ENCODE peak calls at places on chromosomes 11 and 22, in six cellular contexts. One of them, this sample, is unnamed.

GRCh38 chr22:30182365-30182764 is 64.2 kb downstream of the LIF start:
- DNase-seq in esophagus muscularis mucosa: no peak
- DNase-seq in HFFc6: no peak
- DNase-seq in heart left ventricle: no peak
- DNase-seq in dorsolateral prefrontal cortex: no peak
- DNase-seq in esophagus squamous epithelium: no peak
- DNase-seq in this sample: no peak

GRCh38 chr22:49137216-49137840 is 690.3 kb downstream of the BRD1 start:
- DNase-seq in esophagus muscularis mucosa: no peak
- DNase-seq in HFFc6: no peak
- DNase-seq in dorsolateral prefrontal cortex: no peak
- DNase-seq in heart left ventricle: peak
- DNase-seq in esophagus squamous epithelium: no peak
- DNase-seq in this sample: no peak

GRCh38 chr11:10459029-10459970 is 4.2 kb downstream of the AMPD3 start:
- DNase-seq in esophagus squamous epithelium: no peak
- DNase-seq in heart left ventricle: no peak
- DNase-seq in dorsolateral prefrontal cortex: no peak
- DNase-seq in esophagus muscularis mucosa: peak
- DNase-seq in HFFc6: no peak
- DNase-seq in this sample: no peak

GRCh38 chr11:97772696-97773095 is 1248.1 kb upstream of the CNTN5 start:
- DNase-seq in dorsolateral prefrontal cortex: no peak
- DNase-seq in esophagus muscularis mucosa: no peak
- DNase-seq in heart left ventricle: no peak
- DNase-seq in HFFc6: no peak
- DNase-seq in esophagus squamous epithelium: no peak
- DNase-seq in this sample: no peak

GRCh38 chr22:29786026-29786425 is 18.9 kb downstream of the UQCR10 start:
- DNase-seq in esophagus squamous epithelium: no peak
- DNase-seq in esophagus muscularis mucosa: no peak
- DNase-seq in dorsolateral prefrontal cortex: no peak
- DNase-seq in heart left ventricle: no peak
- DNase-seq in HFFc6: no peak
- DNase-seq in this sample: no peak

GRCh38 chr22:45597460-45598192 is 74.0 kb upstream of the ATXN10 start:
- DNase-seq in heart left ventricle: no peak
- DNase-seq in esophagus muscularis mucosa: no peak
- DNase-seq in HFFc6: no peak
- DNase-seq in esophagus squamous epithelium: no peak
- DNase-seq in dorsolateral prefrontal cortex: no peak
- DNase-seq in this sample: no peak

GRCh38 chr22:17370036-17370765 is 941 bp downstream of the CECR2 start:
- DNase-seq in dorsolateral prefrontal cortex: peak
- DNase-seq in esophagus squamous epithelium: no peak
- DNase-seq in heart left ventricle: peak
- DNase-seq in esophagus muscularis mucosa: no peak
- DNase-seq in HFFc6: no peak
- DNase-seq in this sample: no peak

GRCh38 chr22:50303848-50304527 is 3.5 kb downstream of the PLXNB2 start:
- DNase-seq in HFFc6: peak
- DNase-seq in esophagus muscularis mucosa: no peak
- DNase-seq in esophagus squamous epithelium: no peak
- DNase-seq in dorsolateral prefrontal cortex: no peak
- DNase-seq in heart left ventricle: no peak
- DNase-seq in this sample: no peak

GRCh38 chr11:126646701-126647209 is 291.3 kb downstream of the ST3GAL4 start:
- DNase-seq in dorsolateral prefrontal cortex: no peak
- DNase-seq in esophagus squamous epithelium: no peak
- DNase-seq in heart left ventricle: no peak
- DNase-seq in HFFc6: peak
- DNase-seq in esophagus muscularis mucosa: no peak
- DNase-seq in this sample: no peak

GRCh38 chr11:27398413-27398780 is 35.4 kb upstream of the CCDC34 start:
- DNase-seq in dorsolateral prefrontal cortex: no peak
- DNase-seq in heart left ventricle: no peak
- DNase-seq in esophagus squamous epithelium: no peak
- DNase-seq in HFFc6: no peak
- DNase-seq in esophagus muscularis mucosa: no peak
- DNase-seq in this sample: no peak

GRCh38 chr11:62682518-62682917 is 3.6 kb upstream of the UBXN1 start:
- DNase-seq in esophagus squamous epithelium: no peak
- DNase-seq in dorsolateral prefrontal cortex: no peak
- DNase-seq in esophagus muscularis mucosa: no peak
- DNase-seq in heart left ventricle: no peak
- DNase-seq in HFFc6: no peak
- DNase-seq in this sample: no peak

GRCh38 chr11:75014129-75014528 is 25.4 kb downstream of the NEU3 start:
- DNase-seq in HFFc6: peak
- DNase-seq in esophagus muscularis mucosa: no peak
- DNase-seq in heart left ventricle: no peak
- DNase-seq in dorsolateral prefrontal cortex: no peak
- DNase-seq in esophagus squamous epithelium: no peak
- DNase-seq in this sample: no peak

GRCh38 chr22:46911341-46911740 is 148.9 kb downstream of the TBC1D22A start:
- DNase-seq in dorsolateral prefrontal cortex: no peak
- DNase-seq in esophagus muscularis mucosa: no peak
- DNase-seq in heart left ventricle: no peak
- DNase-seq in esophagus squamous epithelium: no peak
- DNase-seq in HFFc6: no peak
- DNase-seq in this sample: peak

GRCh38 chr11:72773291-72773690 is 20.6 kb downstream of the STARD10 start:
- DNase-seq in dorsolateral prefrontal cortex: no peak
- DNase-seq in esophagus muscularis mucosa: no peak
- DNase-seq in HFFc6: peak
- DNase-seq in esophagus squamous epithelium: no peak
- DNase-seq in heart left ventricle: peak
- DNase-seq in this sample: no peak

GRCh38 chr11:73463359-73463758 is 87.2 kb downstream of the RELT start:
- DNase-seq in esophagus squamous epithelium: no peak
- DNase-seq in heart left ventricle: no peak
- DNase-seq in dorsolateral prefrontal cortex: no peak
- DNase-seq in esophagus muscularis mucosa: no peak
- DNase-seq in HFFc6: peak
- DNase-seq in this sample: no peak

GRCh38 chr11:9601041-9601875 is 27.8 kb downstream of the WEE1 start:
- DNase-seq in esophagus squamous epithelium: no peak
- DNase-seq in heart left ventricle: no peak
- DNase-seq in HFFc6: peak
- DNase-seq in esophagus muscularis mucosa: peak
- DNase-seq in dorsolateral prefrontal cortex: no peak
- DNase-seq in this sample: no peak

GRCh38 chr22:35065796-35066218 is at the start of gene ISX:
- DNase-seq in esophagus squamous epithelium: no peak
- DNase-seq in esophagus muscularis mucosa: no peak
- DNase-seq in heart left ventricle: no peak
- DNase-seq in HFFc6: no peak
- DNase-seq in dorsolateral prefrontal cortex: no peak
- DNase-seq in this sample: no peak

GRCh38 chr11:8922691-8923090 is 10.1 kb downstream of the C11orf16 start:
- DNase-seq in esophagus squamous epithelium: no peak
- DNase-seq in HFFc6: no peak
- DNase-seq in heart left ventricle: no peak
- DNase-seq in dorsolateral prefrontal cortex: no peak
- DNase-seq in esophagus muscularis mucosa: no peak
- DNase-seq in this sample: peak

GRCh38 chr11:46307369-46307768 is 29.9 kb downstream of the CREB3L1 start:
- DNase-seq in dorsolateral prefrontal cortex: no peak
- DNase-seq in esophagus squamous epithelium: no peak
- DNase-seq in HFFc6: no peak
- DNase-seq in heart left ventricle: no peak
- DNase-seq in esophagus muscularis mucosa: no peak
- DNase-seq in this sample: no peak

GRCh38 chr11:46302866-46303265 is 25.4 kb downstream of the CREB3L1 start:
- DNase-seq in esophagus squamous epithelium: no peak
- DNase-seq in heart left ventricle: no peak
- DNase-seq in HFFc6: no peak
- DNase-seq in esophagus muscularis mucosa: no peak
- DNase-seq in dorsolateral prefrontal cortex: no peak
- DNase-seq in this sample: no peak

GRCh38 chr11:46306296-46306853 is 28.9 kb downstream of the CREB3L1 start:
- DNase-seq in heart left ventricle: no peak
- DNase-seq in esophagus muscularis mucosa: no peak
- DNase-seq in dorsolateral prefrontal cortex: no peak
- DNase-seq in HFFc6: peak
- DNase-seq in esophagus squamous epithelium: no peak
- DNase-seq in this sample: no peak

GRCh38 chr11:46304605-46305004 is 27.1 kb downstream of the CREB3L1 start:
- DNase-seq in esophagus squamous epithelium: no peak
- DNase-seq in HFFc6: no peak
- DNase-seq in heart left ventricle: no peak
- DNase-seq in dorsolateral prefrontal cortex: no peak
- DNase-seq in esophagus muscularis mucosa: no peak
- DNase-seq in this sample: no peak

DNA sequence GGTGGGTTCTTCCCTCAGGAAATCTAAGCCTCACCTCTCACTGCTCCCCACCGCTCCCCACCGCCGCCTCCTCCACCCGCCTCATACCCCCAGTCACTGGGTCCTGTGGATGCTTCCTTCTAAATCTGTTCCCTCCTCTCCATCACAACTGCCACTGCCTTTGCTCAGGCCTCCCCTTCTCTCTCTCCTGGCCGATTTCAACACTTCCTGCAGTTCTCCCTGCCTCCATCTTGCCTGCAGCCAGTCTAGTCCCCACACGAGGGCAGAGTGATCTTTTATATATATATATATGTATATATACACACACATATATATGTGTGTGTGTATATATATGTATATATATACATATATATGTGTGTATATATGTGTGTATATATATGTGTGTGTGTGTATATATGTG is 27.8 kb downstream of the CREB3L1 start:
- DNase-seq in esophagus squamous epithelium: no peak
- DNase-seq in dorsolateral prefrontal cortex: no peak
- DNase-seq in heart left ventricle: no peak
- DNase-seq in HFFc6: peak
- DNase-seq in esophagus muscularis mucosa: no peak
- DNase-seq in this sample: no peak
- TF ChIP-seq CTCF in esophagus squamous epithelium: no peak
- TF ChIP-seq CTCF in dorsolateral prefrontal cortex: no peak
- TF ChIP-seq CTCF in heart left ventricle: no peak
- TF ChIP-seq CTCF in HFFc6: peak
- TF ChIP-seq CTCF in esophagus muscularis mucosa: no peak
- TF ChIP-seq CTCF in this sample: no peak

GRCh38 chr11:65109231-65110198 is 2.2 kb upstream of the TM7SF2 start:
- DNase-seq in esophagus squamous epithelium: no peak
- DNase-seq in heart left ventricle: no peak
- DNase-seq in esophagus muscularis mucosa: no peak
- DNase-seq in HFFc6: no peak
- DNase-seq in dorsolateral prefrontal cortex: no peak
- DNase-seq in this sample: no peak

GRCh38 chr11:65111159-65111536 is 524 bp upstream of the TM7SF2 start:
- DNase-seq in esophagus squamous epithelium: no peak
- DNase-seq in HFFc6: no peak
- DNase-seq in esophagus muscularis mucosa: no peak
- DNase-seq in dorsolateral prefrontal cortex: no peak
- DNase-seq in heart left ventricle: no peak
- DNase-seq in this sample: no peak

GRCh38 chr11:65112226-65112550 is 516 bp downstream of the TM7SF2 start:
- DNase-seq in dorsolateral prefrontal cortex: no peak
- DNase-seq in esophagus muscularis mucosa: no peak
- DNase-seq in esophagus squamous epithelium: no peak
- DNase-seq in heart left ventricle: no peak
- DNase-seq in HFFc6: no peak
- DNase-seq in this sample: no peak

GRCh38 chr11:65111537-65112225 is at the start of gene TM7SF2:
- DNase-seq in esophagus squamous epithelium: peak
- DNase-seq in dorsolateral prefrontal cortex: peak
- DNase-seq in HFFc6: peak
- DNase-seq in esophagus muscularis mucosa: peak
- DNase-seq in heart left ventricle: peak
- DNase-seq in this sample: peak

DNA sequence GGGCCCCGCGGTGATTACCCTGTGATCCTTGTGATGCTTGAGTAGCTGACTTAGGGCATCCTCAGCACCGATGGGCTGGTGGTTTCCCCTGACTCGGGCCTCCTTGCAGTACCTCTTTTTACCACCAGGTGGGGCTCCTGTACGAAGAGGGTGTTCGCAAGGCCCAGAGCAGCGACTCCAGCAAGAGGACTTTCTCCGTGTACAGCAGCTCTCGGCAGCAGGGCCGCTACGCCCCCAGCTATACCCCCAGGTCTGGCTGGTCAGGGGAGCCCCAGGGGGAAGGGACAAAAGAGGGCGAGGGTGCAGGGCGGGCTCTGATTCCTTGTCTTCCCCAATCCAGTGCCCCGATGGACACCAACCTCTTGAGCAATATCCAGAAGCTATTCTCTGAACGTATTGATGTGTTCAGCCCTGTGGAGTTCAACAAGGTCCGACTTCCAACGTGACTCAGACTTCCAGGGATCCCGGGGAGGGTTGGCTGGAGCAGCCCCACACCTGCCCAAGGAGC is 1.3 kb upstream of the TM7SF2 start:
- DNase-seq in heart left ventricle: peak
- DNase-seq in HFFc6: peak
- DNase-seq in esophagus squamous epithelium: peak
- DNase-seq in dorsolateral prefrontal cortex: peak
- DNase-seq in esophagus muscularis mucosa: peak
- DNase-seq in this sample: peak
- TF ChIP-seq CTCF in heart left ventricle: peak
- TF ChIP-seq CTCF in HFFc6: peak
- TF ChIP-seq CTCF in esophagus squamous epithelium: peak
- TF ChIP-seq CTCF in dorsolateral prefrontal cortex: peak
- TF ChIP-seq CTCF in esophagus muscularis mucosa: peak
- TF ChIP-seq CTCF in this sample: peak

GRCh38 chr22:20238567-20239062 is 29.5 kb downstream of the RTN4R start:
- DNase-seq in heart left ventricle: peak
- DNase-seq in HFFc6: no peak
- DNase-seq in dorsolateral prefrontal cortex: no peak
- DNase-seq in esophagus muscularis mucosa: no peak
- DNase-seq in esophagus squamous epithelium: no peak
- DNase-seq in this sample: no peak
- TF ChIP-seq CTCF in heart left ventricle: peak
- TF ChIP-seq CTCF in HFFc6: peak
- TF ChIP-seq CTCF in dorsolateral prefrontal cortex: peak
- TF ChIP-seq CTCF in esophagus muscularis mucosa: no peak
- TF ChIP-seq CTCF in esophagus squamous epithelium: peak
- TF ChIP-seq CTCF in this sample: peak

DNA sequence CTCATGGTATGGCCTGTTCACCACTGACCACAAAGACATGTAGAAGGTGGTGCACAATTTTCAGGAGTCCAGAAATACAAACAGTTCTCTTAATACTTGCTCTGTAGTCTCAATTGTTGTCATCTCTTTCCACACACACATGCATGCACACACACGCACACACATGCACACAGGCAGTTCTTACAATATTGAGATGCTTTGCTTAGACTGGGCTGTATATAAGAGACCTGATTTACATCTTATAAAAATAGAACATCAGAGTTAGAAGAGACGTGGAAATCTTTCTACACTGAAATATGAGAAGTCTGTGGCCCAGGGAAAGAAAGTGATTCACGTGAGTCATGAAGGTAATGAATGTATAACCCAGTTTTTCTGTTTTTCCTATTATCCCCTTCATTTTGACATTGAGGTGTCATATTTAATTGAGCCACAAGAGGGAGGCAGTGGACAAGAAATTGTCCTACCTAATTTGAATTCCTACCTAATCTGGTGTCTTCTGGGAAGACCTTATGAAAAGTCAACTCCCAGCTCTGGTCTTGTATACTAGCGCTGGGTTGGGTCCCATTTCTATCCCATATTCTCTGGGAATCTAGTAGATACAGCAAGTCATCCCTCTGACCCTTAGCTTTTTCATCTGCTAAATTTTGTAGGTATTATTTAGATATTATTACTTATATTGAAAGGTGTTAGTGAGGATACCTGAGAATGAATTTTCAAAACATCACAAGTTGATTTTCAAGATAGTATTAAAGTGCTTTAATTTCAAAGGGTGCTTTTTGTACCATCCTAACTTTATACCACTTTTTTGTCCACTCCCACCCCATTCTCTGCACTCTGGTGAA is 14.9 kb upstream of the MS4A4A start:
- DNase-seq in esophagus muscularis mucosa: no peak
- DNase-seq in heart left ventricle: no peak
- DNase-seq in esophagus squamous epithelium: no peak
- DNase-seq in dorsolateral prefrontal cortex: no peak
- DNase-seq in HFFc6: peak
- DNase-seq in this sample: no peak
- TF ChIP-seq CTCF in esophagus muscularis mucosa: peak
- TF ChIP-seq CTCF in heart left ventricle: peak
- TF ChIP-seq CTCF in esophagus squamous epithelium: peak
- TF ChIP-seq CTCF in dorsolateral prefrontal cortex: peak
- TF ChIP-seq CTCF in HFFc6: peak
- TF ChIP-seq CTCF in this sample: peak